ENCODE peak calls at places on chromosomes 3 and 15, in ten cellular contexts. S is uterus; M is IMR-90; Q is neural progenitor cell; E is NCI-H1092 treated with DMSO at 0.1 percent for 48 hours; V is activated CD8-positive, alpha-beta T cell treated with anti-CD3 and anti-CD28 coated beads for 36 hours; O is fibroblast of the aortic adventitia; P is activated naive CD4-positive, alpha-beta T cell; N is EH; F is GM12891. G is an unnamed sample.

GRCh38 chr3:94643400-94643799 is 580.5 kb downstream of the NSUN3 start:
- DNase-seq in S (no peak), M (no peak), Q (no peak), E (no peak), V (no peak), O (no peak), P (no peak), N (no peak), F (no peak), G (no peak)

GRCh38 chr3:123286308-123287023 is 84.7 kb downstream of the SEC22A start:
- DNase-seq in S (no peak), M (peak), Q (peak), E (peak), V (peak), O (peak), P (no peak), N (peak), F (peak), G (no peak)

GRCh38 chr3:31165399-31165860 is 271.0 kb upstream of the GADL1 start:
- DNase-seq in S (no peak), M (peak), Q (peak), E (peak), V (no peak), O (peak), P (no peak), N (peak), F (no peak), G (no peak)

GRCh38 chr15:65963911-65964482 is 94.7 kb downstream of the RAB11A start:
- DNase-seq in S (no peak), M (no peak), Q (no peak), E (no peak), V (no peak), O (no peak), P (no peak), N (no peak), F (no peak), G (no peak)

GRCh38 chr3:168604767-168605166 is 509.0 kb upstream of the GOLIM4 start:
- DNase-seq in S (no peak), M (peak), Q (no peak), E (no peak), V (no peak), O (no peak), P (no peak), N (no peak), F (no peak), G (no peak)

GRCh38 chr3:116767726-116768125 is 58.1 kb downstream of the TUSC7 start:
- DNase-seq in S (no peak), M (no peak), Q (no peak), E (no peak), V (no peak), O (no peak), P (no peak), N (no peak), F (no peak), G (no peak)

GRCh38 chr15:66241886-66242285 is 11.7 kb downstream of the MEGF11 start:
- DNase-seq in S (no peak), M (no peak), Q (no peak), E (no peak), V (no peak), O (no peak), P (no peak), N (no peak), F (no peak), G (no peak)

GRCh38 chr3:55243686-55244085 is 243.4 kb downstream of the WNT5A start:
- DNase-seq in S (no peak), M (no peak), Q (peak), E (peak), V (no peak), O (no peak), P (no peak), N (peak), F (no peak), G (no peak)

GRCh38 chr3:124300416-124300815 is 308.5 kb upstream of the ROPN1 start:
- DNase-seq in S (no peak), M (no peak), Q (no peak), E (no peak), V (no peak), O (no peak), P (no peak), N (no peak), F (no peak), G (no peak)

GRCh38 chr3:111081008-111081545 is 9.5 kb downstream of the NECTIN3 start:
- DNase-seq in S (no peak), M (peak), Q (no peak), E (no peak), V (no peak), O (no peak), P (no peak), N (peak), F (no peak), G (no peak)

GRCh38 chr15:81558056-81558455 is 184.0 kb upstream of the TMC3 start:
- DNase-seq in S (no peak), M (no peak), Q (no peak), E (no peak), V (no peak), O (no peak), P (no peak), N (no peak), F (no peak), G (no peak)

GRCh38 chr3:143895805-143896204 is 47.5 kb upstream of the SLC9A9 start:
- DNase-seq in S (no peak), M (peak), Q (no peak), E (no peak), V (no peak), O (peak), P (no peak), N (peak), F (no peak), G (no peak)

GRCh38 chr3:64685331-64685799 is 2.4 kb downstream of the ADAMTS9 start:
- DNase-seq in S (peak), M (peak), Q (no peak), E (no peak), V (no peak), O (peak), P (no peak), N (no peak), F (no peak), G (no peak)

GRCh38 chr3:3134750-3135448 is 8.2 kb downstream of the TRNT1 start:
- DNase-seq in S (no peak), M (peak), Q (no peak), E (no peak), V (no peak), O (no peak), P (no peak), N (peak), F (no peak), G (no peak)

GRCh38 chr3:82640254-82640653 is 878.8 kb upstream of the GBE1 start:
- DNase-seq in S (no peak), M (no peak), Q (no peak), E (no peak), V (no peak), O (no peak), P (no peak), N (no peak), F (no peak), G (no peak)

GRCh38 chr3:37262816-37263393 is 88.5 kb upstream of the LRRFIP2 start:
- DNase-seq in S (no peak), M (peak), Q (no peak), E (no peak), V (no peak), O (no peak), P (no peak), N (peak), F (no peak), G (no peak)

GRCh38 chr3:160756907-160757623 is 1.0 kb downstream of the PPM1L start:
- DNase-seq in S (no peak), M (no peak), Q (peak), E (no peak), V (peak), O (no peak), P (no peak), N (no peak), F (no peak), G (no peak)

GRCh38 chr3:117248149-117248548 is 538.6 kb downstream of the TUSC7 start:
- DNase-seq in S (no peak), M (no peak), Q (peak), E (no peak), V (no peak), O (no peak), P (no peak), N (no peak), F (no peak), G (no peak)

GRCh38 chr3:45881031-45882022 is 5.0 kb upstream of the CCR9 start:
- DNase-seq in S (no peak), M (peak), Q (no peak), E (no peak), V (peak), O (peak), P (no peak), N (peak), F (no peak), G (no peak)

GRCh38 chr3:171770689-171771620 is 39.3 kb downstream of the PLD1 start:
- DNase-seq in S (peak), M (peak), Q (no peak), E (no peak), V (no peak), O (peak), P (no peak), N (peak), F (no peak), G (no peak)

GRCh38 chr3:30017882-30018281 is 588.5 kb upstream of the TGFBR2 start:
- DNase-seq in S (no peak), M (no peak), Q (no peak), E (no peak), V (no peak), O (no peak), P (no peak), N (no peak), F (no peak), G (no peak)

GRCh38 chr15:71494565-71494964 is 315.8 kb upstream of the NR2E3 start:
- DNase-seq in S (no peak), M (no peak), Q (no peak), E (no peak), V (no peak), O (no peak), P (no peak), N (no peak), F (no peak), G (no peak)

GRCh38 chr15:79595995-79596622 is 164.0 kb downstream of the MINAR1 start:
- DNase-seq in S (no peak), M (peak), Q (peak), E (peak), V (peak), O (peak), P (no peak), N (peak), F (peak), G (peak)

GRCh38 chr3:39153977-39154299 is 547 bp upstream of the CSRNP1 start:
- DNase-seq in S (no peak), M (no peak), Q (no peak), E (no peak), V (no peak), O (no peak), P (no peak), N (no peak), F (no peak), G (no peak)

GRCh38 chr3:101513419-101513986 is 491 bp upstream of the SENP7 start:
- DNase-seq in S (no peak), M (no peak), Q (no peak), E (no peak), V (no peak), O (no peak), P (no peak), N (no peak), F (peak), G (no peak)

GRCh38 chr3:37668431-37668830 is 193.2 kb upstream of the CTDSPL start:
- DNase-seq in S (peak), M (no peak), Q (no peak), E (no peak), V (no peak), O (peak), P (no peak), N (peak), F (no peak), G (no peak)

GRCh38 chr3:161251716-161252115 is 30.6 kb downstream of the NMD3 start:
- DNase-seq in S (no peak), M (no peak), Q (no peak), E (no peak), V (no peak), O (no peak), P (no peak), N (no peak), F (no peak), G (no peak)

GRCh38 chr3:140249188-140249587 is 314.2 kb downstream of the CLSTN2 start:
- DNase-seq in S (no peak), M (no peak), Q (no peak), E (no peak), V (no peak), O (no peak), P (no peak), N (no peak), F (no peak), G (no peak)

GRCh38 chr3:182713743-182714517 is 79.4 kb upstream of the ATP11B start:
- DNase-seq in S (no peak), M (peak), Q (peak), E (peak), V (no peak), O (peak), P (no peak), N (peak), F (no peak), G (no peak)

GRCh38 chr15:80778964-80779657 is at the start of gene CEMIP:
- DNase-seq in S (peak), M (peak), Q (peak), E (peak), V (peak), O (peak), P (no peak), N (peak), F (peak), G (peak)

GRCh38 chr3:124630994-124631393 is 99.3 kb upstream of the UMPS start:
- DNase-seq in S (no peak), M (no peak), Q (no peak), E (no peak), V (no peak), O (no peak), P (no peak), N (no peak), F (no peak), G (no peak)

GRCh38 chr15:74275957-74276356 is 39.8 kb downstream of the CCDC33 start:
- DNase-seq in S (no peak), M (no peak), Q (peak), E (no peak), V (peak), O (no peak), P (no peak), N (peak), F (no peak), G (no peak)